ENCODE peak calls at places on chromosomes 12 and 14, in five cellular contexts. H is tibial nerve, J is sigmoid colon, K is SK-N-SH, L is A549. Z is an unnamed sample.

GRCh38 chr12:104381721-104382480 is 74.8 kb upstream of the CHST11 start:
- DNase-seq in K (peak), L (peak), H (peak), J (peak), Z (peak)

GRCh38 chr12:64671682-64672081 is 61.4 kb downstream of the RASSF3 start:
- DNase-seq in K (no peak), H (no peak), J (no peak), L (no peak), Z (no peak)

GRCh38 chr12:26434299-26434915 is 239.0 kb downstream of the SSPN start:
- DNase-seq in K (peak), H (no peak), J (no peak), L (peak), Z (peak)

GRCh38 chr12:109202770-109203169 is 86.4 kb downstream of the ACACB start:
- DNase-seq in J (peak), K (no peak), H (no peak), L (no peak), Z (no peak)

GRCh38 chr14:74516451-74517155 is 23.0 kb downstream of the ISCA2 start:
- DNase-seq in H (no peak), K (no peak), L (no peak), J (peak), Z (no peak)

GRCh38 chr14:74563233-74563585 is 48.8 kb downstream of the LTBP2 start:
- DNase-seq in H (no peak), K (no peak), J (no peak), L (no peak), Z (no peak)

GRCh38 chr14:100060766-100061165 is 4.5 kb upstream of the EVL start:
- DNase-seq in L (no peak), J (no peak), H (no peak), K (no peak), Z (no peak)

GRCh38 chr12:107480836-107481608 is 204.6 kb upstream of the PWP1 start:
- DNase-seq in H (no peak), K (no peak), J (no peak), L (no peak), Z (no peak)

GRCh38 chr14:105247715-105248367 is 492 bp upstream of the BTBD6 start:
- DNase-seq in L (no peak), H (no peak), K (no peak), J (no peak), Z (peak)

GRCh38 chr12:5588231-5588995 is 156.5 kb downstream of the NTF3 start:
- DNase-seq in L (no peak), H (no peak), J (no peak), K (no peak), Z (no peak)

GRCh38 chr12:115103884-115104883 is 420.2 kb upstream of the TBX3 start:
- DNase-seq in K (no peak), H (no peak), J (no peak), L (no peak), Z (no peak)

GRCh38 chr12:3040026-3040656 is 37.0 kb upstream of the TSPAN9 start:
- DNase-seq in L (no peak), J (no peak), K (no peak), H (no peak), Z (no peak)

GRCh38 chr12:13811061-13811460 is 170.3 kb downstream of the GRIN2B start:
- DNase-seq in J (no peak), H (no peak), L (no peak), K (no peak), Z (no peak)

GRCh38 chr14:85122690-85123089 is 407.3 kb upstream of the FLRT2 start:
- DNase-seq in L (no peak), H (no peak), K (no peak), J (no peak), Z (no peak)

GRCh38 chr12:24972078-24972477 is 23.2 kb upstream of the BCAT1 start:
- DNase-seq in L (no peak), J (no peak), H (no peak), K (no peak), Z (no peak)

GRCh38 chr12:52359511-52360103 is 7.7 kb downstream of the KRT85 start:
- DNase-seq in H (no peak), J (no peak), L (no peak), K (no peak), Z (no peak)

GRCh38 chr12:116881325-116881866 is at the start of gene HRK:
- DNase-seq in H (no peak), K (no peak), L (no peak), J (no peak), Z (no peak)

GRCh38 chr12:98002887-98003493 is 512.4 kb upstream of the TMPO start:
- DNase-seq in J (no peak), H (no peak), K (peak), L (peak), Z (peak)

GRCh38 chr14:64509036-64509435 is 4.5 kb downstream of the ZBTB1 start:
- DNase-seq in J (no peak), H (no peak), K (no peak), L (no peak), Z (no peak)

GRCh38 chr12:41242613-41243012 is 54.5 kb downstream of the PDZRN4 start:
- DNase-seq in J (no peak), H (no peak), L (no peak), K (peak), Z (no peak)

GRCh38 chr14:57747036-57747435 is 118.9 kb downstream of the SLC35F4 start:
- DNase-seq in K (no peak), L (no peak), H (no peak), J (no peak), Z (peak)

GRCh38 chr14:63268746-63269145 is 50.0 kb downstream of the GPHB5 start:
- DNase-seq in L (no peak), K (no peak), H (no peak), J (no peak), Z (no peak)

GRCh38 chr12:2649201-2650030 is 145.4 kb upstream of the FKBP4 start:
- DNase-seq in K (peak), L (no peak), H (no peak), J (peak), Z (no peak)

GRCh38 chr14:73248294-73248868 is 11.1 kb downstream of the PAPLN start:
- DNase-seq in J (no peak), L (no peak), K (no peak), H (no peak), Z (no peak)

GRCh38 chr12:96295532-96296160 is 101.5 kb downstream of the ELK3 start:
- DNase-seq in J (no peak), K (no peak), H (no peak), L (no peak), Z (no peak)

GRCh38 chr12:119230804-119231203 is 52.1 kb downstream of the HSPB8 start:
- DNase-seq in J (no peak), K (no peak), L (no peak), H (no peak), Z (no peak)

GRCh38 chr12:92928962-92929915 is at the start of gene EEA1:
- DNase-seq in L (peak), H (peak), K (peak), J (peak), Z (peak)
- TF ChIP-seq EP300 in L (no peak), H (peak), K (no peak), J (no peak), Z (peak)

GRCh38 chr12:112283541-112283940 is 98.7 kb downstream of the HECTD4 start:
- DNase-seq in J (no peak), H (no peak), L (no peak), K (no peak), Z (no peak)
- TF ChIP-seq EP300 in J (no peak), H (no peak), L (no peak), K (no peak), Z (no peak)

DNA sequence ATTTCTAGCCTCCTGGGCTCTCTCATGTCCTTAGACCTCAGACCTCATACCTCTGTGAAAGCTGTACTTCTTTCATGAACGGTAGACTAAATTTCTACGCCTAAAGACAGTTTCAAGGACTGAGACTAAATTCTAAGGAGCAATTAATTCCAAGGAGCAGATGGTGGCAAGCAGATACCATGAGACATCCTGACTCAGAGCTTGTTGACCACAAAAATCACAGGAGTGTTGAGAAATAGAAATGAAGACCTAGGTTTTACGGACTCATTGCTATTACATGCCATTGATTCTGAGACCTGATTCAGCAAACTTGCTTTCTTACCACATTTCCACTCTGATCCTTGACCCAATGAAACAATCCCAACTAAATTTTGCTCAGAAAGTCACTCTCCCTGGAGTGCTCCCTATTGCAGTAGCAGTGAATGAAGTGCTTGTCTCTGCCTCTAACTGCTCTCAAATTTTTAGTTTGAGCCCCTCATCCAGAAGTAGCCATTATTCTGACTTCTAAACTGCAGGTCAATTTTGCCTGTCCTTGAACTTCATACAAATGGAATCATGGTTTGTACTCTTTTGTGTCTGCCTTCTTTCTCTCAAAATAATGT is 52.0 kb downstream of the PEX5 start:
- DNase-seq in J (no peak), H (no peak), K (no peak), L (no peak), Z (no peak)
- TF ChIP-seq EP300 in J (no peak), H (no peak), K (no peak), L (no peak), Z (no peak)

DNA sequence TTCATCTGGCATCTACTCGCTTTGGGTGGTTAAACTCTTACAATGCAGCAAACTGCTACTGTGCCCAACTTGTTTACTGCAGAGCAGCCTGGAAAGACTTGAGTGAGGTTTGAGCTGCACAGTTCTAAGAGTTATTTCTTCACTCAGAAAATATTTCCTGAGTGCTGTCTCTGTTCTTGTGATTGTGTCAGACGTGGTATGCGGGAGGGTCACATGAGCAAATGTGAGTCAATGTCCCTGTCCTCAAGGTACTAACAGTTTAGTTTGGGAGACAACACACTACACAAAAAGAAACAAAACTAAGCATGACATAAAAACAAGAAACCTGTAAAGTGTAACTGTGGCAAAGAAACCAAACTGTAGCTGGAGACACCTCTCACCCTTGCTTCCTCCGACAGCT is 32.4 kb downstream of the FLVCR2 start:
- DNase-seq in L (no peak), H (no peak), J (no peak), K (no peak), Z (no peak)
- TF ChIP-seq EP300 in L (no peak), H (no peak), J (no peak), K (no peak), Z (no peak)

Z was measured in transverse colon.